ENCODE peak calls at places on chromosomes 5 and 9, in six cellular contexts. L is thyroid gland, U is foreskin fibroblast, H is cardiac muscle cell, W is breast epithelium, C is fibroblast of pulmonary artery. R is an unnamed sample.

GRCh38 chr5:78747703-78748359 is 99.3 kb upstream of the LHFPL2 start:
- DNase-seq in L (no peak), U (peak; percentile 85), H (peak; percentile 55), W (no peak), C (peak; percentile 70), R (peak; percentile 28)

GRCh38 chr5:152170350-152170749 is 234.7 kb downstream of the NMUR2 start:
- DNase-seq in L (peak; percentile 35), U (no peak), H (no peak), W (no peak), C (no peak), R (no peak)

GRCh38 chr9:83433841-83434240 is 104.4 kb downstream of the FRMD3 start:
- DNase-seq in L (no peak), U (no peak), H (no peak), W (no peak), C (no peak), R (no peak)

GRCh38 chr9:112925058-112925641 is 34.5 kb upstream of the SLC46A2 start:
- DNase-seq in L (peak; percentile 11), U (peak; percentile 65), H (peak; percentile 52), W (no peak), C (peak; percentile 47), R (peak; percentile 44)

GRCh38 chr5:59007460-59008063 is 424.7 kb downstream of the RAB3C start:
- DNase-seq in L (no peak), U (peak; percentile 34), H (peak; percentile 50), W (no peak), C (peak; percentile 66), R (no peak)

GRCh38 chr9:93676310-93677054 is 100.1 kb downstream of the PHF2 start:
- DNase-seq in L (no peak), U (no peak), H (no peak), W (peak; percentile 15), C (no peak), R (no peak)

GRCh38 chr9:10613413-10613812 is 611 bp upstream of the PTPRD start:
- DNase-seq in L (no peak), U (no peak), H (no peak), W (no peak), C (no peak), R (no peak)

GRCh38 chr9:115976726-115977125 is 176.9 kb upstream of the PAPPA start:
- DNase-seq in L (no peak), U (no peak), H (no peak), W (no peak), C (no peak), R (no peak)

GRCh38 chr5:160497897-160498296 is 76.2 kb downstream of the PTTG1 start:
- DNase-seq in L (no peak), U (no peak), H (no peak), W (no peak), C (no peak), R (no peak)

GRCh38 chr5:140322751-140323731 is 20.1 kb upstream of the PFDN1 start:
- DNase-seq in L (peak; percentile 81), U (peak; percentile 96), H (peak; percentile 95), W (peak; percentile 79), C (peak; percentile 95), R (peak; percentile 54)

GRCh38 chr9:85610074-85610855 is 131.5 kb downstream of the AGTPBP1 start:
- DNase-seq in L (peak; percentile 20), U (peak; percentile 84), H (peak; percentile 89), W (no peak), C (peak; percentile 90), R (no peak)

GRCh38 chr9:130660683-130661460 is 3.5 kb upstream of the PRDM12 start:
- DNase-seq in L (no peak), U (peak; percentile 21), H (no peak), W (no peak), C (no peak), R (no peak)

GRCh38 chr9:131701789-131702337 is 38.0 kb downstream of the RAPGEF1 start:
- DNase-seq in L (no peak), U (no peak), H (no peak), W (no peak), C (no peak), R (no peak)

GRCh38 chr9:13787234-13787833 is 507.8 kb upstream of the MPDZ start:
- DNase-seq in L (peak; percentile 10), U (peak; percentile 91), H (peak; percentile 67), W (no peak), C (peak; percentile 44), R (no peak)

GRCh38 chr9:20903214-20903613 is 128.2 kb downstream of the HACD4 start:
- DNase-seq in L (no peak), U (no peak), H (no peak), W (no peak), C (no peak), R (peak; percentile 5)

GRCh38 chr9:82499337-82499736 is 510.8 kb downstream of the SPATA31D1 start:
- DNase-seq in L (no peak), U (no peak), H (no peak), W (no peak), C (no peak), R (no peak)

GRCh38 chr5:10248378-10249260 is 1.1 kb downstream of the ATPSCKMT start:
- DNase-seq in L (peak; percentile 48), U (no peak), H (no peak), W (no peak), C (no peak), R (no peak)

GRCh38 chr5:93583799-93584530 is 943 bp downstream of the NR2F1 start:
- DNase-seq in L (no peak), U (peak; percentile 88), H (peak; percentile 69), W (no peak), C (peak; percentile 65), R (peak; percentile 58)

GRCh38 chr5:149411738-149412519 is 32.8 kb upstream of the IL17B start:
- DNase-seq in L (no peak), U (no peak), H (no peak), W (peak; percentile 19), C (no peak), R (no peak)

GRCh38 chr5:7374186-7374585 is 21.8 kb upstream of the ADCY2 start:
- DNase-seq in L (no peak), U (no peak), H (no peak), W (no peak), C (no peak), R (no peak)
- TF ChIP-seq CTCF in L (no peak), U (no peak), H (no peak), W (no peak), C (no peak), R (no peak)

DNA sequence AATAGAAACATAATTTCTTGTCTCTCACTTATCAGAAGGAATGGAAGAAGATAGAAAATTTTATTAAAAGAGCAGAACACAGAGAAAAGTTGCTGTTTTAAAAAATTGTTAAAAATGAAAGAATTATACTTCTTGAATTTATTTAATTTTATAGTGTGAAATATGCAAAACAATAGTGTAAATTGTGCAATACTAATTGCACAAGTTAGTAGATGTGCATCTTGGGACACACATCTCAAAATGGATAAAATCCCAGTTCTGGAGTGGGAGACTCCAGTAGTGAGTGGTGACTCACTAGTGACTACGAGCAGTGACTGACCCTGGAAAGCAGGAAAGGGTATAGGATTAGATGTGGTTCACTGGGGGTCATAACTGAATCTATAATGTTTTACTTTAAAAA is 223.2 kb downstream of the MSX2 start:
- DNase-seq in L (no peak), U (no peak), H (peak; percentile 2), W (no peak), C (no peak), R (no peak)
- H3K4me3 ChIP-seq in L (no peak overlapping the region), U (no peak overlapping the region), H (no peak overlapping the region), W (no peak overlapping the region), C (no peak overlapping the region), R (no peak overlapping the region)

GRCh38 chr5:99911971-99912370 is 623.2 kb upstream of the FAM174A start:
- DNase-seq in L (no peak), U (no peak), H (no peak), W (no peak), C (no peak), R (no peak)
- TF ChIP-seq CTCF in L (no peak), U (no peak), H (no peak), W (no peak), C (no peak), R (no peak)

DNA sequence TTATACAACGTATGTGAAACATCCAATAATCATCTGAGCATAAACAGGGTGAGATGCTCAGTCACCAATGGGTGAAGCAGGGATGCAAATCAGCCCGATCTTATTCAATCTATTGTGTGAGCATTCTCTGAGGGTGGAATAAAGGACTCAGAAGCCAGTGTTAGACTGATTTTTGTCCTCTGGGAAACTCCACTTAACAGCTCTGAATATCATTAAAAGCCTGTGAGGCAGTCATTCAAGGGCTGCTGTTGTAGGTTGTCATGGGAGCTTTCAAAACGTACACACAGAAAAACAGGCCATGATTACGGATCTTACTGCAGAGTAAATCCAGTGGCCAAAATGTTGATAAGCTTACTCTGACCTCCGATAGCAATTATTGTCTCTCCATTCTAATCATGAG is 266.5 kb upstream of the EFNA5 start:
- DNase-seq in L (no peak), U (no peak), H (no peak), W (no peak), C (no peak), R (no peak)
- H3K4me3 ChIP-seq in L (no peak overlapping the region), U (no peak overlapping the region), H (no peak overlapping the region), W (no peak overlapping the region), C (no peak overlapping the region), R (no peak overlapping the region)

GRCh38 chr5:137693307-137693950 is 42.5 kb downstream of the KLHL3 start:
- DNase-seq in L (peak; percentile 50), U (no peak), H (no peak), W (no peak), C (no peak), R (no peak)

GRCh38 chr5:137696481-137696880 is 39.4 kb downstream of the KLHL3 start:
- DNase-seq in L (no peak), U (peak; percentile 48), H (peak; percentile 24), W (no peak), C (no peak), R (no peak)

GRCh38 chr5:137693951-137694721 is 41.8 kb downstream of the KLHL3 start:
- DNase-seq in L (no peak), U (no peak), H (no peak), W (no peak), C (no peak), R (no peak)

GRCh38 chr5:137699291-137700281 is 36.3 kb downstream of the KLHL3 start:
- DNase-seq in L (peak; percentile 17), U (no peak), H (peak; percentile 49), W (no peak), C (no peak), R (no peak)

DNA sequence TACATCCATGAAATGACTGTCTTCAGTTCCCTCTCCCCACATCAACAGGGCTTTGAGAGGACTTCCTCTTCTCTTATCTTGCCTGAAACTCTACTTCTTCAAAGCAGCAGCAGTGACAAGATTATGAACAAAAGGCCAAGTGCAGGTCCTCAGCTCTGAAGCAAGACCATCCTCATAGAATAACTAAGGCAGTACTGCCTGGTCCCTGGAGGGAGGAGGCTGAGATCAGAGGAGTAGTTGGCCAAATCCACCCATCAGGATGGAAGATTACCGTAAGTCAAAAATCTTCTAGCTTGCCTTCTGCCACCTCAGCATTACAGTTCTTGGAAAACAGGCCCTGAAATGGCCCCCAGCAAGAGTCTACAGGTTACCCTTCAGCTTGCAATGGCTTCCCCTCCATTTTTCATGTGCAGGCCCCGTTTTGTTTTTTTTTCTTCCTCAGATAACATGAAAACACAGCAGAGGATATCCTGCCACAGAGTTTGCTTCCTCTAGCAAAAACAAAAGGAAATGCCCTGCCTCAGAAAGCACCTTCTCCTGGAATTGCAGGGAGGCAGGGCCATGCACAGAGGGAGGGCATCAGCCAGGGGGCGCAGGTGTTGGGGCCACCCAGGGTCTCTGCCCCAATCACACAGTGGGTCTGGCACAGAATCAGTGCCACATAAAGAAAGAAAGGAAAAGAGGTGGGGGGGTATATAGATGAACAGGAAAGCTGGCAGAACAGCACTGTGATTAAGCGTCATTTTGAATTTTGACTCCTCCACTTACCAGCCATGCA is 40.0 kb downstream of the KLHL3 start:
- DNase-seq in L (no peak), U (no peak), H (peak; percentile 8), W (no peak), C (no peak), R (no peak)
- TF ChIP-seq CTCF in L (no peak), U (no peak), H (no peak), W (no peak), C (peak; percentile 16), R (no peak)

R was measured in Caco-2.